ENCODE peak calls at places on chromosomes 7 and 10, in nine cellular contexts. Y is WERI-Rb-1, Q is HFF-Myc, O is GM06990, R is epithelial cell of esophagus, V is spleen, I is AG04449, T is Calu3, G is gastrocnemius medialis. P is an unnamed sample.
A peak's percentile ranks its signal among the peaks of the same experiment; 100 is the strongest.

GRCh38 chr7:50356212-50356944 is 51.9 kb downstream of the IKZF1 start:
- DNase-seq in Y (no peak), Q (no peak), O (no peak), R (no peak), V (peak; percentile 85), I (no peak), T (no peak), G (peak; percentile 43), P (no peak)

GRCh38 chr10:32205666-32206065 is 141.3 kb downstream of the EPC1 start:
- DNase-seq in Y (no peak), Q (no peak), O (no peak), R (no peak), V (no peak), I (peak; percentile 21), T (no peak), G (no peak), P (no peak)

GRCh38 chr10:73076361-73077183 is 20.1 kb downstream of the P4HA1 start:
- DNase-seq in Y (no peak), Q (peak; percentile 72), O (no peak), R (no peak), V (no peak), I (peak; percentile 37), T (no peak), G (peak; percentile 68), P (no peak)

GRCh38 chr7:90425376-90425775 is 22.1 kb downstream of the CLDN12 start:
- DNase-seq in Y (no peak), Q (no peak), O (no peak), R (peak; percentile 78), V (no peak), I (no peak), T (no peak), G (no peak), P (no peak)

GRCh38 chr7:2011266-2012043 is 221.3 kb downstream of the MAD1L1 start:
- DNase-seq in Y (no peak), Q (no peak), O (no peak), R (no peak), V (peak; percentile 73), I (no peak), T (no peak), G (peak; percentile 8), P (peak; percentile 5)

GRCh38 chr7:78151229-78151628 is 352.7 kb downstream of the PHTF2 start:
- DNase-seq in Y (no peak), Q (no peak), O (no peak), R (no peak), V (no peak), I (no peak), T (no peak), G (no peak), P (no peak)

GRCh38 chr7:82204694-82205093 is 238.9 kb downstream of the CACNA2D1 start:
- DNase-seq in Y (no peak), Q (peak; percentile 27), O (no peak), R (peak; percentile 63), V (no peak), I (no peak), T (no peak), G (peak; percentile 99), P (no peak)

GRCh38 chr7:74343281-74344127 is 54.3 kb downstream of the CLIP2 start:
- DNase-seq in Y (no peak), Q (no peak), O (no peak), R (peak; percentile 80), V (no peak), I (peak; percentile 24), T (peak; percentile 32), G (no peak), P (no peak)

GRCh38 chr10:72808001-72808400 is 85.5 kb upstream of the OIT3 start:
- DNase-seq in Y (no peak), Q (no peak), O (no peak), R (no peak), V (no peak), I (no peak), T (no peak), G (no peak), P (no peak)

GRCh38 chr7:43164757-43165156 is 52.3 kb downstream of the HECW1 start:
- DNase-seq in Y (no peak), Q (peak; percentile 68), O (peak; percentile 57), R (peak; percentile 95), V (no peak), I (peak; percentile 93), T (no peak), G (no peak), P (no peak)

GRCh38 chr7:37018954-37019353 is 294.7 kb upstream of the AOAH start:
- DNase-seq in Y (no peak), Q (no peak), O (peak; percentile 7), R (no peak), V (no peak), I (no peak), T (no peak), G (no peak), P (no peak)

GRCh38 chr10:49037187-49037586 is 78.1 kb downstream of the VSTM4 start:
- DNase-seq in Y (no peak), Q (no peak), O (no peak), R (no peak), V (no peak), I (peak; percentile 23), T (no peak), G (no peak), P (no peak)

GRCh38 chr10:11949152-11949551 is 93.5 kb downstream of the UPF2 start:
- DNase-seq in Y (no peak), Q (no peak), O (no peak), R (no peak), V (no peak), I (no peak), T (no peak), G (no peak), P (no peak)

GRCh38 chr10:126250527-126251310 is 137.6 kb downstream of the ADAM12 start:
- DNase-seq in Y (no peak), Q (no peak), O (no peak), R (no peak), V (no peak), I (no peak), T (no peak), G (peak; percentile 22), P (no peak)

GRCh38 chr10:104559935-104560334 is 81.2 kb upstream of the SORCS3 start:
- DNase-seq in Y (no peak), Q (no peak), O (no peak), R (peak; percentile 29), V (no peak), I (no peak), T (no peak), G (no peak), P (no peak)

GRCh38 chr7:24476227-24476626 is 97.0 kb upstream of the PALS2 start:
- DNase-seq in Y (no peak), Q (no peak), O (no peak), R (no peak), V (no peak), I (no peak), T (no peak), G (peak; percentile 20), P (no peak)

GRCh38 chr10:132273966-132274365 is 33.8 kb downstream of the STK32C start:
- DNase-seq in Y (no peak), Q (no peak), O (no peak), R (no peak), V (peak; percentile 64), I (no peak), T (no peak), G (no peak), P (no peak)

GRCh38 chr7:1053002-1053411 is 8.7 kb downstream of the GPR146 start:
- DNase-seq in Y (no peak), Q (no peak), O (no peak), R (no peak), V (peak; percentile 85), I (no peak), T (no peak), G (no peak), P (no peak)

GRCh38 chr10:1368772-1369171 is 312.6 kb downstream of the WDR37 start:
- DNase-seq in Y (peak; percentile 15), Q (no peak), O (no peak), R (no peak), V (no peak), I (no peak), T (peak; percentile 48), G (no peak), P (no peak)
- TF ChIP-seq CTCF in Y (peak; percentile 51), Q (peak; percentile 6), O (peak; percentile 66), R (peak; percentile 15), V (peak; percentile 66), I (no peak), T (no peak), G (no peak), P (peak; percentile 50)

DNA sequence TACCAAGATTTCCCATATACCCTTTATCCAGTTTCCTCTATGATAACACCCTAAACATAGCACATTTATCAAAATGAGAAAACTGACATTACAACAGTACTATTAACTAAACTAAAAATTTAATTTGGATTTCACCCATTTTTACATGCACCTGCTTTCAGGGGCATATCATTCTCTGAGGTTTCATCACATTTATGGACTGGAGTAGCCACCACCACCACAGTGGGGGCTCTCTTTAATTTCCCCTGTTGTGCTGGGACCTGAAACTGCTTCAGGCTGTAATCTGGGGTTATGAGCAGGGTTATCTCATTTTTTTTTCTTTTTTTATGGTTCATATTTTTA is 637.9 kb upstream of the DPP6 start:
- DNase-seq in Y (no peak), Q (no peak), O (no peak), R (no peak), V (no peak), I (no peak), T (no peak), G (no peak), P (no peak)
- TF ChIP-seq CTCF in Y (no peak), Q (no peak), O (no peak), R (no peak), V (no peak), I (no peak), T (no peak), G (no peak), P (no peak)

GRCh38 chr10:21337171-21337792 is 188.2 kb downstream of the SKIDA1 start:
- DNase-seq in Y (no peak), Q (no peak), O (no peak), R (no peak), V (no peak), I (no peak), T (no peak), G (no peak), P (no peak)
- TF ChIP-seq CTCF in Y (no peak), Q (no peak), O (no peak), R (peak; percentile 14), V (no peak), I (no peak), T (no peak), G (no peak), P (no peak)

GRCh38 chr7:149813254-149814035 is 24.7 kb upstream of the ZNF862 start:
- DNase-seq in Y (no peak), Q (no peak), O (no peak), R (no peak), V (no peak), I (no peak), T (no peak), G (no peak), P (no peak)

GRCh38 chr7:149809215-149809614 is 29.0 kb upstream of the ZNF862 start:
- DNase-seq in Y (no peak), Q (no peak), O (no peak), R (no peak), V (no peak), I (no peak), T (no peak), G (no peak), P (no peak)

GRCh38 chr7:149808311-149808710 is 29.9 kb upstream of the ZNF862 start:
- DNase-seq in Y (no peak), Q (no peak), O (no peak), R (no peak), V (no peak), I (no peak), T (no peak), G (no peak), P (no peak)

GRCh38 chr7:149811831-149812490 is 26.2 kb upstream of the ZNF862 start:
- DNase-seq in Y (no peak), Q (no peak), O (no peak), R (no peak), V (no peak), I (no peak), T (no peak), G (no peak), P (no peak)

GRCh38 chr7:149811221-149811620 is 27.0 kb upstream of the ZNF862 start:
- DNase-seq in Y (no peak), Q (no peak), O (no peak), R (peak; percentile 17), V (no peak), I (no peak), T (no peak), G (no peak), P (no peak)
- TF ChIP-seq CTCF in Y (peak; percentile 74), Q (peak; percentile 33), O (peak; percentile 21), R (peak; percentile 46), V (no peak), I (peak; percentile 16), T (no peak), G (no peak), P (peak; percentile 29)

P was measured in D721Med.